ENCODE peak calls at places on chromosomes 6 and 20, in four cellular contexts. One of them, this sample, is unnamed.

GRCh38 chr20:21613512-21613911 is 92.0 kb upstream of the PAX1 start:
- DNase-seq in MM.1S: no peak
- DNase-seq in effector memory CD4-positive, alpha-beta T cell: no peak
- DNase-seq in ELR: no peak
- DNase-seq in this sample: no peak

GRCh38 chr6:71478834-71479541 is 190.4 kb downstream of the OGFRL1 start:
- DNase-seq in effector memory CD4-positive, alpha-beta T cell: no peak
- DNase-seq in ELR: peak
- DNase-seq in MM.1S: no peak
- DNase-seq in this sample: peak

GRCh38 chr6:1130692-1131091 is 181.2 kb upstream of the FOXQ1 start:
- DNase-seq in effector memory CD4-positive, alpha-beta T cell: no peak
- DNase-seq in MM.1S: no peak
- DNase-seq in ELR: no peak
- DNase-seq in this sample: no peak

GRCh38 chr20:23094213-23094896 is 8.2 kb upstream of the CD93 start:
- DNase-seq in effector memory CD4-positive, alpha-beta T cell: no peak
- DNase-seq in MM.1S: no peak
- DNase-seq in ELR: no peak
- DNase-seq in this sample: no peak

GRCh38 chr6:98834060-98835031 is at the start of gene POU3F2:
- DNase-seq in effector memory CD4-positive, alpha-beta T cell: peak
- DNase-seq in ELR: peak
- DNase-seq in MM.1S: peak
- DNase-seq in this sample: peak

GRCh38 chr6:155313602-155314091 is 637 bp downstream of the TFB1M start:
- DNase-seq in MM.1S: peak
- DNase-seq in effector memory CD4-positive, alpha-beta T cell: no peak
- DNase-seq in ELR: peak
- DNase-seq in this sample: peak

GRCh38 chr6:158706369-158706982 is 56.6 kb downstream of the SYTL3 start:
- DNase-seq in ELR: peak
- DNase-seq in effector memory CD4-positive, alpha-beta T cell: no peak
- DNase-seq in MM.1S: no peak
- DNase-seq in this sample: peak

GRCh38 chr6:87588756-87589407 is 905 bp downstream of the RARS2 start:
- DNase-seq in ELR: peak
- DNase-seq in MM.1S: no peak
- DNase-seq in effector memory CD4-positive, alpha-beta T cell: no peak
- DNase-seq in this sample: no peak

GRCh38 chr6:27214126-27214601 is 33.3 kb upstream of the PRSS16 start:
- DNase-seq in ELR: peak
- DNase-seq in effector memory CD4-positive, alpha-beta T cell: no peak
- DNase-seq in MM.1S: no peak
- DNase-seq in this sample: no peak

GRCh38 chr6:54427396-54427910 is 119.2 kb downstream of the TINAG start:
- DNase-seq in ELR: peak
- DNase-seq in MM.1S: no peak
- DNase-seq in effector memory CD4-positive, alpha-beta T cell: no peak
- DNase-seq in this sample: no peak

GRCh38 chr20:35702051-35702823 is 3.0 kb downstream of the ROMO1 start:
- DNase-seq in ELR: peak
- DNase-seq in effector memory CD4-positive, alpha-beta T cell: no peak
- DNase-seq in MM.1S: no peak
- DNase-seq in this sample: no peak

GRCh38 chr6:40579101-40579500 is 8.1 kb downstream of the LRFN2 start:
- DNase-seq in ELR: no peak
- DNase-seq in effector memory CD4-positive, alpha-beta T cell: no peak
- DNase-seq in MM.1S: no peak
- DNase-seq in this sample: no peak

GRCh38 chr6:16471222-16471784 is 232.9 kb downstream of the GMPR start:
- DNase-seq in ELR: no peak
- DNase-seq in MM.1S: no peak
- DNase-seq in effector memory CD4-positive, alpha-beta T cell: no peak
- DNase-seq in this sample: no peak

GRCh38 chr6:105982761-105983600 is 103.2 kb upstream of the PRDM1 start:
- DNase-seq in ELR: no peak
- DNase-seq in effector memory CD4-positive, alpha-beta T cell: no peak
- DNase-seq in MM.1S: no peak
- DNase-seq in this sample: no peak

GRCh38 chr20:4925842-4926530 is 75.3 kb downstream of the SLC23A2 start:
- DNase-seq in ELR: peak
- DNase-seq in effector memory CD4-positive, alpha-beta T cell: no peak
- DNase-seq in MM.1S: no peak
- DNase-seq in this sample: no peak

GRCh38 chr6:39322306-39322850 is at the start of gene KCNK16:
- DNase-seq in MM.1S: no peak
- DNase-seq in effector memory CD4-positive, alpha-beta T cell: no peak
- DNase-seq in ELR: no peak
- DNase-seq in this sample: no peak

GRCh38 chr20:8161262-8162071 is 29.4 kb downstream of the PLCB1 start:
- DNase-seq in effector memory CD4-positive, alpha-beta T cell: no peak
- DNase-seq in ELR: peak
- DNase-seq in MM.1S: peak
- DNase-seq in this sample: no peak

GRCh38 chr6:170082531-170083187 is 208.2 kb downstream of the DLL1 start:
- DNase-seq in effector memory CD4-positive, alpha-beta T cell: no peak
- DNase-seq in ELR: no peak
- DNase-seq in MM.1S: no peak
- DNase-seq in this sample: peak

GRCh38 chr6:35177139-35177538 is 36.0 kb upstream of the TCP11 start:
- DNase-seq in MM.1S: no peak
- DNase-seq in effector memory CD4-positive, alpha-beta T cell: no peak
- DNase-seq in ELR: peak
- DNase-seq in this sample: no peak

GRCh38 chr20:50467618-50468373 is 42.4 kb upstream of the PTPN1 start:
- DNase-seq in MM.1S: peak
- DNase-seq in ELR: peak
- DNase-seq in effector memory CD4-positive, alpha-beta T cell: no peak
- DNase-seq in this sample: peak

GRCh38 chr20:35709269-35709668 is 10.1 kb downstream of the ROMO1 start:
- DNase-seq in effector memory CD4-positive, alpha-beta T cell: no peak
- DNase-seq in ELR: peak
- DNase-seq in MM.1S: no peak
- DNase-seq in this sample: no peak

GRCh38 chr20:58006346-58007316 is 221.8 kb downstream of the ANKRD60 start:
- DNase-seq in MM.1S: no peak
- DNase-seq in ELR: no peak
- DNase-seq in effector memory CD4-positive, alpha-beta T cell: no peak
- DNase-seq in this sample: no peak

GRCh38 chr20:46402236-46402886 is 4.1 kb downstream of the ELMO2 start:
- DNase-seq in MM.1S: no peak
- DNase-seq in effector memory CD4-positive, alpha-beta T cell: no peak
- DNase-seq in ELR: no peak
- DNase-seq in this sample: no peak

GRCh38 chr6:139732451-139732850 is 358.0 kb upstream of the CITED2 start:
- DNase-seq in effector memory CD4-positive, alpha-beta T cell: no peak
- DNase-seq in MM.1S: no peak
- DNase-seq in ELR: peak
- DNase-seq in this sample: no peak

GRCh38 chr6:37862992-37863391 is 43.5 kb downstream of the ZFAND3 start:
- DNase-seq in ELR: peak
- DNase-seq in MM.1S: no peak
- DNase-seq in effector memory CD4-positive, alpha-beta T cell: no peak
- DNase-seq in this sample: no peak

GRCh38 chr6:117446851-117447250 is 21.1 kb upstream of the ROS1 start:
- DNase-seq in effector memory CD4-positive, alpha-beta T cell: no peak
- DNase-seq in ELR: no peak
- DNase-seq in MM.1S: no peak
- DNase-seq in this sample: no peak

GRCh38 chr20:36405255-36405654 is 99.1 kb downstream of the DLGAP4 start:
- DNase-seq in effector memory CD4-positive, alpha-beta T cell: no peak
- DNase-seq in ELR: no peak
- DNase-seq in MM.1S: no peak
- DNase-seq in this sample: no peak

GRCh38 chr20:43985608-43986316 is 71.1 kb downstream of the TOX2 start:
- DNase-seq in ELR: no peak
- DNase-seq in effector memory CD4-positive, alpha-beta T cell: no peak
- DNase-seq in MM.1S: no peak
- DNase-seq in this sample: no peak

GRCh38 chr20:22797103-22797502 is 212.7 kb upstream of the FOXA2 start:
- DNase-seq in MM.1S: no peak
- DNase-seq in effector memory CD4-positive, alpha-beta T cell: no peak
- DNase-seq in ELR: peak
- DNase-seq in this sample: no peak

GRCh38 chr6:69795469-69796080 is 1.2 kb downstream of the LMBRD1 start:
- DNase-seq in effector memory CD4-positive, alpha-beta T cell: no peak
- DNase-seq in MM.1S: peak
- DNase-seq in ELR: no peak
- DNase-seq in this sample: peak

GRCh38 chr6:13874191-13874549 is 50.6 kb upstream of the RNF182 start:
- DNase-seq in ELR: no peak
- DNase-seq in MM.1S: no peak
- DNase-seq in effector memory CD4-positive, alpha-beta T cell: no peak
- DNase-seq in this sample: no peak

GRCh38 chr6:55980627-55981211 is 105.3 kb upstream of the BMP5 start:
- DNase-seq in ELR: peak
- DNase-seq in MM.1S: peak
- DNase-seq in effector memory CD4-positive, alpha-beta T cell: no peak
- DNase-seq in this sample: peak

GRCh38 chr6:44431118-44431725 is 43.7 kb downstream of the CDC5L start:
- DNase-seq in MM.1S: peak
- DNase-seq in effector memory CD4-positive, alpha-beta T cell: no peak
- DNase-seq in ELR: peak
- DNase-seq in this sample: peak

GRCh38 chr6:15985354-15985995 is 143.4 kb upstream of the MYLIP start:
- DNase-seq in effector memory CD4-positive, alpha-beta T cell: no peak
- DNase-seq in ELR: no peak
- DNase-seq in MM.1S: no peak
- DNase-seq in this sample: no peak

GRCh38 chr6:128822271-128822670 is 60.7 kb upstream of the LAMA2 start:
- DNase-seq in MM.1S: no peak
- DNase-seq in effector memory CD4-positive, alpha-beta T cell: no peak
- DNase-seq in ELR: peak
- DNase-seq in this sample: no peak

GRCh38 chr6:57198926-57199636 is 23.0 kb downstream of the RAB23 start:
- DNase-seq in effector memory CD4-positive, alpha-beta T cell: no peak
- DNase-seq in MM.1S: no peak
- DNase-seq in ELR: no peak
- DNase-seq in this sample: no peak

GRCh38 chr6:125577263-125577662 is 172.2 kb upstream of the HEY2 start:
- DNase-seq in effector memory CD4-positive, alpha-beta T cell: no peak
- DNase-seq in ELR: no peak
- DNase-seq in MM.1S: no peak
- DNase-seq in this sample: no peak